ENCODE peak calls at places on chromosomes 6 and 20, in nine cellular contexts. N, C, P, G, M, F, Q, H and S are unnamed samples. For H3K4me1 and H3K9me3, the result is how much of the 10 kb centered on the place peaks cover.

GRCh38 chr6:101069191-101069795 is 188.2 kb upstream of the ASCC3 start:
- DNase-seq in N (no peak), C (no peak), P (no peak), G (no peak), M (no peak), F (no peak), Q (no peak), H (no peak), S (no peak)

GRCh38 chr6:167898673-167899311 is 72.1 kb downstream of the AFDN start:
- DNase-seq in N (peak), C (no peak), P (no peak), G (no peak), M (no peak), F (peak), Q (no peak), H (no peak), S (peak)

GRCh38 chr6:7505196-7505699 is 36.2 kb upstream of the DSP start:
- DNase-seq in N (peak), C (no peak), P (peak), G (peak), M (peak), F (no peak), Q (no peak), H (no peak), S (no peak)

GRCh38 chr20:44211177-44212039 is 837 bp upstream of the OSER1 start:
- DNase-seq in N (no peak), C (no peak), P (no peak), G (no peak), M (peak), F (no peak), Q (no peak), H (peak), S (no peak)

GRCh38 chr20:10519361-10520048 is 84.4 kb downstream of the SLX4IP start:
- DNase-seq in N (no peak), C (no peak), P (no peak), G (no peak), M (no peak), F (no peak), Q (no peak), H (no peak), S (no peak)

GRCh38 chr6:164152611-164153010 is 738.1 kb downstream of the QKI start:
- DNase-seq in N (no peak), C (no peak), P (no peak), G (no peak), M (no peak), F (no peak), Q (no peak), H (no peak), S (no peak)

GRCh38 chr20:23358923-23359572 is 2.9 kb upstream of the GZF1 start:
- DNase-seq in N (peak), C (no peak), P (no peak), G (no peak), M (peak), F (no peak), Q (no peak), H (no peak), S (no peak)

GRCh38 chr20:40561187-40561586 is 127.8 kb downstream of the MAFB start:
- DNase-seq in N (no peak), C (no peak), P (no peak), G (no peak), M (no peak), F (no peak), Q (no peak), H (no peak), S (no peak)

GRCh38 chr6:16690244-16691142 is 70.8 kb downstream of the ATXN1 start:
- DNase-seq in N (peak), C (no peak), P (no peak), G (no peak), M (no peak), F (no peak), Q (no peak), H (no peak), S (no peak)

GRCh38 chr20:4065405-4065841 is 50.1 kb upstream of the RNF24 start:
- DNase-seq in N (no peak), C (no peak), P (no peak), G (no peak), M (no peak), F (no peak), Q (no peak), H (no peak), S (no peak)

GRCh38 chr6:57342148-57342669 is 24.8 kb downstream of the PRIM2 start:
- DNase-seq in N (no peak), C (no peak), P (no peak), G (no peak), M (no peak), F (no peak), Q (no peak), H (no peak), S (no peak)

GRCh38 chr20:42130810-42131596 is 512.8 kb upstream of the CHD6 start:
- DNase-seq in N (no peak), C (no peak), P (no peak), G (no peak), M (no peak), F (no peak), Q (no peak), H (no peak), S (no peak)

DNA sequence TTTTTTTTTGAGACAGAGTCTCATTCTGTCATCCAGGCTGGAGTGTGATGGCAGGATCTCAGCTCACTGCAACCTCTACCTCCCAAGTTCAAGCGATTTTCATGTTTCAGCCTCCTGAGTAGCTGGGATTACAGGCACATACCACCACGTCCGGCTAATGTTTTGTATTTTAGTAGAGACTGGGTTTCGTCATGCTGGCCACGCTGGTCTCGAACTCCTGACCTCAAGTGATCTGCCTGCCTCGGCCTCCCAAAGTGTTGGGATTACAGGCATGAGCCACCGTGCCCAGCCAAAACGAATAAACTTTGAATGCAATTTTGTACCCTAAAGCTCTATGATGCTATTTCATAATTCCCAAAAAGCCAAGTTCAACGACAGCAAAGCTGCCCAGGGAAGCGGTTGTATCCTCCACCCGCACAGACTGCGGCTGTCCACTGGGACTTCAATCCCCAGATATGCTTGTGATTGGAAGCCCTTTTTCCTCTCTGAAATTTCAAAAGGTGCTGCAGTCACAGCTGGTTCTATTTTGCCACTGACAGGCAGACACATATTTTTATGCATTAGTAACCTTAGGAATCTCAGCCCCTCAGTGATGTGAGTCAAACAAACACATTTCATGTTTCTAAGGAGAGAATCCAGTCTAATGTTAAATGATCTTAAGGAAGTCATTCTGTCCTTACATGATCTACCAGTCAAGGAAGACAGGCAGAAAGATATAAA is 8.7 kb upstream of the RAMACL start:
- DNase-seq in N (no peak), C (no peak), P (no peak), G (peak), M (no peak), F (no peak), Q (no peak), H (no peak), S (no peak)
- H3K4me1 ChIP-seq in N (under half), C (under half), P (under half), G (under half), M (under half), F (under half), Q (under half), H (under half), S (under half)

GRCh38 chr6:31877125-31877650 is 1.6 kb downstream of the SLC44A4 start:
- DNase-seq in N (no peak), C (no peak), P (no peak), G (no peak), M (peak), F (no peak), Q (no peak), H (peak), S (no peak)
- H3K4me3 ChIP-seq in N (no peak), C (no peak), P (no peak), G (no peak), M (peak), F (no peak), Q (no peak), H (no peak), S (no peak)

GRCh38 chr6:170131351-170131750 is 159.5 kb downstream of the DLL1 start:
- DNase-seq in N (no peak), C (no peak), P (no peak), G (no peak), M (no peak), F (no peak), Q (no peak), H (peak), S (no peak)
- H3K9me3 ChIP-seq in N (under half), C (under half), P (under half), G (under half), M (under half), F (under half), Q (under half), H (under half), S (under half)

DNA sequence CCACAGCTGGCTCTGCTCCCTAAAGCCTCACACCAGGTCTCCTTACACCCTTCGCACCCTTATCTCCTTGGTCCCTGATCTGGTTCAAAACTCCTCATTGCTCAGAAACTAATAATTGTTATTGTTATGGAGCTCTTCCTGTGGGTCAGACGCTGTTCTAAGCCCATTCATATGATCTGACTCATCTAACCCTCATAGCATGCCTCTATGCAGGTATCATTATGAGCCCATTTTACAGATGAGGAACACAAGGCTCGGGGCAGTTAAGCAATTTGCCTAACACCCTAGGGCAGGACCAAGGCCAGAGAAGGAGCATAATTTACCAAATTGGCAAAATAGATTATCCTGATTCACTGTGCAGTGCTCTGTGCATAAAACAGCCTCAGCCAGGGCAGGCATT is 51.8 kb upstream of the CCDC167 start:
- DNase-seq in N (no peak), C (no peak), P (no peak), G (no peak), M (no peak), F (no peak), Q (no peak), H (no peak), S (no peak)
- H3K4me1 ChIP-seq in N (under half), C (under half), P (under half), G (under half), M (under half), F (half or more), Q (under half), H (under half), S (under half)

GRCh38 chr6:10418361-10418861 is 3.5 kb upstream of the TFAP2A start:
- DNase-seq in N (no peak), C (no peak), P (no peak), G (no peak), M (no peak), F (no peak), Q (no peak), H (no peak), S (no peak)
- H3K4me3 ChIP-seq in N (no peak), C (no peak), P (no peak), G (no peak), M (no peak), F (no peak), Q (no peak), H (no peak), S (no peak)

GRCh38 chr20:6767166-6767535 is 335 bp upstream of the BMP2 start:
- DNase-seq in N (no peak), C (no peak), P (no peak), G (no peak), M (no peak), F (no peak), Q (no peak), H (no peak), S (no peak)

GRCh38 chr20:6766433-6766832 is 1.1 kb upstream of the BMP2 start:
- DNase-seq in N (no peak), C (no peak), P (no peak), G (no peak), M (peak), F (no peak), Q (no peak), H (no peak), S (no peak)

GRCh38 chr20:6765469-6766058 is 1.9 kb upstream of the BMP2 start:
- DNase-seq in N (peak), C (no peak), P (no peak), G (no peak), M (no peak), F (peak), Q (no peak), H (no peak), S (peak)

GRCh38 chr20:6768228-6769185 is 1.0 kb downstream of the BMP2 start:
- DNase-seq in N (no peak), C (no peak), P (peak), G (peak), M (peak), F (no peak), Q (no peak), H (peak), S (peak)

GRCh38 chr20:6767536-6768227 is at the start of gene BMP2:
- DNase-seq in N (no peak), C (no peak), P (peak), G (peak), M (peak), F (no peak), Q (no peak), H (peak), S (peak)
- H3K9me3 ChIP-seq in N (under half), C (under half), P (under half), G (under half), M (under half), F (under half), Q (under half), H (under half), S (under half)

DNA sequence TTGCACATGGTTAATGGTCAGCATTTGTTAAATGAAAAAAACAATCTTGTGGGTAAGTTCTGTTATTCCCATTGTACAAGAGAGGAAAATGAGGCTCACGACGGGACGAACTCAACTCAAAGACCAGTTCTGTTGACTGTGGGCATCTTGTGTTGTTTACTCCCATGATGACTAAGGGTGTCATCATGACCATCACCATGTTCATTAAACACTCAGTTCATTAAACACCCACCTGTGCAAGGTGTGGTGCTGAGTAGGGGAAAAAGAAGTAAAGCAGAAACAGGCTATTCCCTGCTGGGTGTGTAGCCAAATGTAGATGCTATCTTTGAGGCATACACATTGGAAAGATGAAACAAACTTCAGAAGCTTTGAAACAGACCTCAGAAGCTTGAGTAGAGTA is 4.5 kb downstream of the CHMP4B start:
- DNase-seq in N (no peak), C (no peak), P (no peak), G (no peak), M (no peak), F (no peak), Q (no peak), H (no peak), S (no peak)
- H3K4me1 ChIP-seq in N (under half), C (under half), P (under half), G (under half), M (under half), F (half or more), Q (under half), H (under half), S (under half)

DNA sequence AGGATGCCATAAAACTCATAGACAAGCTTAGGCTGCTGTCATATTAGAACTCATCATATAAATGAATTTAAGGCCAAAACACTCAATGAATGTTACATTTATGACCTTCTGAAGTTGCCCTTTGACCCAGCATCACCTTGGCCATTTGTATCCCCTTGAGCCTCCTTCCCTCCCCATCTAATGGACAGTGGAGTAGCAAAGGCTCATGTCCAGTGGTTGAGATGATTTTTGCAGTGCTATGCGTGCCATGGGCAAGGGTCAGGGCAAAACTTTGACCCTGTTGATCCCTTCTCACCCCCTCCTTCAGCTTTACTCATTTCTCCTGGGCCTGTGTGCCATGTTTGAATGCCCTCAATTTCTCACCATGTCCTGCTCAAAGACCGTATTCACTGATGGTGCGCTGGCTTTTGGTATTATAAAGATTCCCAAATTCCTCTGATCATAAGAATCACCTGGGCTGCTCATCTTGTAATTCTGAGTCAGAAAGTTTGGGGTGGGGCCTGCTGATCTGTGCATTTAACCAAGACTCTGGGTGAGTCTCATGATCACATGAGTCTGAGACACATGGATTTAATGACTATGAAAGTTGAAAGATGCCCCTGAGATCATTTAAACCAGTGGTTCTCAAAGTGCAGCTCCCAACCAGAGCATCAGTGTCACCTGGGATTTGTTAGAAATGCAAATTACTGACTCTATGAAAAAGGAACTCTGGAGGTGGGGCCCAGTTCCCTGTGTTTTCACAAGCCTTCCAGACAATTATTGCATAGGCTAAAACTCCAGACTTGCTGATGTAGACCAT is 57.5 kb upstream of the IL20RA start:
- DNase-seq in N (no peak), C (no peak), P (no peak), G (no peak), M (no peak), F (peak), Q (no peak), H (no peak), S (no peak)
- H3K4me3 ChIP-seq in N (no peak), C (no peak), P (no peak), G (no peak), M (no peak), F (peak), Q (no peak), H (no peak), S (no peak)